ENCODE peak calls at places on chromosomes 5 and 9, in ten cellular contexts. One of them, this sample, is unnamed.

GRCh38 chr9:127754099-127754760 is 19.1 kb upstream of the TOR2A start:
- DNase-seq in body of pancreas: no peak
- DNase-seq in heart left ventricle: no peak
- DNase-seq in K562: peak
- DNase-seq in IMR-90: no peak
- DNase-seq in A549: peak
- DNase-seq in tibial nerve: no peak
- DNase-seq in NB4: no peak
- DNase-seq in lower leg skin: no peak
- DNase-seq in H54: no peak
- DNase-seq in this sample: no peak

GRCh38 chr5:129063483-129064136 is 30.9 kb upstream of the ISOC1 start:
- DNase-seq in body of pancreas: no peak
- DNase-seq in heart left ventricle: no peak
- DNase-seq in K562: no peak
- DNase-seq in IMR-90: no peak
- DNase-seq in A549: no peak
- DNase-seq in tibial nerve: no peak
- DNase-seq in NB4: no peak
- DNase-seq in lower leg skin: no peak
- DNase-seq in H54: no peak
- DNase-seq in this sample: peak

GRCh38 chr5:123035950-123036390 is 555 bp downstream of the PPIC start:
- DNase-seq in body of pancreas: peak
- DNase-seq in heart left ventricle: peak
- DNase-seq in K562: peak
- DNase-seq in IMR-90: peak
- DNase-seq in A549: peak
- DNase-seq in tibial nerve: peak
- DNase-seq in NB4: no peak
- DNase-seq in lower leg skin: peak
- DNase-seq in H54: peak
- DNase-seq in this sample: peak

GRCh38 chr9:95036676-95037075 is 280.8 kb downstream of the FANCC start:
- DNase-seq in body of pancreas: no peak
- DNase-seq in heart left ventricle: no peak
- DNase-seq in K562: no peak
- DNase-seq in IMR-90: no peak
- DNase-seq in A549: no peak
- DNase-seq in tibial nerve: no peak
- DNase-seq in NB4: no peak
- DNase-seq in lower leg skin: no peak
- DNase-seq in H54: no peak
- DNase-seq in this sample: no peak

GRCh38 chr5:4661851-4662250 is 478.3 kb upstream of the ADAMTS16 start:
- DNase-seq in body of pancreas: no peak
- DNase-seq in heart left ventricle: no peak
- DNase-seq in K562: no peak
- DNase-seq in IMR-90: no peak
- DNase-seq in A549: no peak
- DNase-seq in tibial nerve: no peak
- DNase-seq in NB4: no peak
- DNase-seq in lower leg skin: no peak
- DNase-seq in H54: no peak
- DNase-seq in this sample: no peak

GRCh38 chr9:128342971-128343680 is 2.8 kb downstream of the SLC27A4 start:
- DNase-seq in body of pancreas: no peak
- DNase-seq in heart left ventricle: no peak
- DNase-seq in K562: no peak
- DNase-seq in IMR-90: no peak
- DNase-seq in A549: no peak
- DNase-seq in tibial nerve: no peak
- DNase-seq in NB4: no peak
- DNase-seq in lower leg skin: no peak
- DNase-seq in H54: no peak
- DNase-seq in this sample: no peak

GRCh38 chr5:82277613-82277986 is 554 bp downstream of the RPS23 start:
- DNase-seq in body of pancreas: no peak
- DNase-seq in heart left ventricle: no peak
- DNase-seq in K562: no peak
- DNase-seq in IMR-90: no peak
- DNase-seq in A549: no peak
- DNase-seq in tibial nerve: no peak
- DNase-seq in NB4: no peak
- DNase-seq in lower leg skin: no peak
- DNase-seq in H54: no peak
- DNase-seq in this sample: no peak

GRCh38 chr9:106529616-106530015 is 333.4 kb upstream of the ZNF462 start:
- DNase-seq in body of pancreas: no peak
- DNase-seq in heart left ventricle: no peak
- DNase-seq in K562: no peak
- DNase-seq in IMR-90: no peak
- DNase-seq in A549: no peak
- DNase-seq in tibial nerve: no peak
- DNase-seq in NB4: no peak
- DNase-seq in lower leg skin: no peak
- DNase-seq in H54: no peak
- DNase-seq in this sample: no peak

GRCh38 chr9:136565075-136565721 is 19.4 kb upstream of the NOTCH1 start:
- DNase-seq in body of pancreas: no peak
- DNase-seq in heart left ventricle: peak
- DNase-seq in K562: no peak
- DNase-seq in IMR-90: no peak
- DNase-seq in A549: no peak
- DNase-seq in tibial nerve: no peak
- DNase-seq in NB4: no peak
- DNase-seq in lower leg skin: no peak
- DNase-seq in H54: no peak
- DNase-seq in this sample: no peak

GRCh38 chr5:118989816-118990215 is 1.5 kb upstream of the DTWD2 start:
- DNase-seq in body of pancreas: no peak
- DNase-seq in heart left ventricle: no peak
- DNase-seq in K562: no peak
- DNase-seq in IMR-90: no peak
- DNase-seq in A549: no peak
- DNase-seq in tibial nerve: no peak
- DNase-seq in NB4: no peak
- DNase-seq in lower leg skin: no peak
- DNase-seq in H54: no peak
- DNase-seq in this sample: no peak

GRCh38 chr5:118990582-118990981 is 2.2 kb upstream of the DTWD2 start:
- DNase-seq in body of pancreas: peak
- DNase-seq in heart left ventricle: no peak
- DNase-seq in K562: no peak
- DNase-seq in IMR-90: no peak
- DNase-seq in A549: no peak
- DNase-seq in tibial nerve: no peak
- DNase-seq in NB4: no peak
- DNase-seq in lower leg skin: no peak
- DNase-seq in H54: no peak
- DNase-seq in this sample: no peak

GRCh38 chr5:118984602-118985001 is 3.7 kb downstream of the DTWD2 start:
- DNase-seq in body of pancreas: no peak
- DNase-seq in heart left ventricle: no peak
- DNase-seq in K562: no peak
- DNase-seq in IMR-90: peak
- DNase-seq in A549: no peak
- DNase-seq in tibial nerve: no peak
- DNase-seq in NB4: no peak
- DNase-seq in lower leg skin: no peak
- DNase-seq in H54: no peak
- DNase-seq in this sample: no peak

DNA sequence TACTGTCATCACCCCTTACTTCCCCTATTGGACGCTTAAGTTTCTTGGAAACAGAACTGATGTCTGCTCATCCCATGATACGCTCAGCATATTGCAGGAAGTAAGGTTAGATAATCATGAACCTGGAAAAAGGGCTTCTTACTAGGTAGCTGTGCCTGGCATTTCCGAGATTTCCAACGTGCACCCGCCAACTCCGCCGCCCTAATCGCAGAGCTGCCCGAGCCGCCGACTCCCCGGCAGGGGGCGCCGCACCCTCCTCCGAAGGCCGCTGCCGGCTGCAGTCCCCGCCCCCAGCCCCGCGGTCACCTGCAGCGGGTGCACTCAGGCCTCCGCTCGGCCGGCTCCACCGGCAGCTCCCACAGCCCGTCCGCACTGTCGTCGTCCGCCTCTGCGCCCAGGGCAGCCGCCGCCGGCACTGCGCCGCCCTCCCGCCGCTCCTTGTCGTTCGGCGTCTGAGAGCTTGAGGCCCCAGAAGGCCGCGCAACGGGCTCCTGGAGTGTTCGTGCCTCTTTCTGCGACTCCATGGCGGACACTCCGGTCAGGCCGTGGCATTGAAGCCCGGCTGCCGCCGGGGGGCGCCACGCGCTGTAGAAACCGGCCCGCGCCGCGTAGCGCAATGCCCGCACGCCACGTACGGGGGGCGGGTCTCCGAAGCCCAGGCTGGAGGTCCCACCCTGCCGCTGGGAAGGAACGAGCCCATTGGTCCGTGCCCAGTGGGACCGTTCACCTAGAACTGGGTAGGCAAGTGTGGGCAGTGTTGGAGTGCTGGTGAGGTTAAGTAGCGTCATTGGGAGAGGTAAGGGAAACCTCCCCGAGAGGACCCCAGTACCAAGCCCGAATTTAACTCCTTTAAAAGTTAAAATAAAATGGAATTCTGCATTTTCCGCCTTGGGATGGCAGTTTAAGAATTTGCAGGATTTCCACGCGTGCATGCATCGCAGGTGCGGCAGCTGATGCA is at the start of gene DTWD2:
- DNase-seq in body of pancreas: peak
- DNase-seq in heart left ventricle: peak
- DNase-seq in K562: peak
- DNase-seq in IMR-90: peak
- DNase-seq in A549: peak
- DNase-seq in tibial nerve: peak
- DNase-seq in NB4: peak
- DNase-seq in lower leg skin: peak
- DNase-seq in H54: peak
- DNase-seq in this sample: peak
- TF ChIP-seq POLR2A in body of pancreas: peak
- TF ChIP-seq POLR2A in heart left ventricle: no peak
- TF ChIP-seq POLR2A in K562: peak
- TF ChIP-seq POLR2A in IMR-90: no peak
- TF ChIP-seq POLR2A in A549: peak
- TF ChIP-seq POLR2A in tibial nerve: peak
- TF ChIP-seq POLR2A in NB4: peak
- TF ChIP-seq POLR2A in lower leg skin: no peak
- TF ChIP-seq POLR2A in H54: peak
- TF ChIP-seq POLR2A in this sample: peak

DNA sequence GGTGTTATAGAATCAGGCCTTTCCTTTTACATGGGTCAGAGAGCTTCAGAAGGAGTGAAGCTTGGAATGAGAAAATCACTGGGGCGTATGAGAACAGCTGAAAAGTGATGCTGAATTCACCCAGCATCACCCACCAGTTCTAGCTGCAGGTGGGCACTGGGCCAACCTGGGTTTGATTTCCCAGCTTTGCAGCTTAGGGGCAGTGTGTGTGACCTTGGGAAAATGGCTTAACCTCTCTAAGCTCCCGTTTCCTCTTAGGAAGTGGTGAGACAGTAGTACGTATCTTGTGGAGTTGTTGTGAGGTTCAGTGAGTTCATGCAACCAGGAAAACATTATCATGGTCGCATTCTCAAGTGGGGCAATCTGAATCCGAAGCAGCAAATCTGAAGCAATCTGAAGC is 10.6 kb downstream of the PCDH12 start:
- DNase-seq in body of pancreas: no peak
- DNase-seq in heart left ventricle: no peak
- DNase-seq in K562: no peak
- DNase-seq in IMR-90: no peak
- DNase-seq in A549: no peak
- DNase-seq in tibial nerve: no peak
- DNase-seq in NB4: no peak
- DNase-seq in lower leg skin: no peak
- DNase-seq in H54: no peak
- DNase-seq in this sample: no peak
- TF ChIP-seq POLR2A in body of pancreas: no peak
- TF ChIP-seq POLR2A in heart left ventricle: no peak
- TF ChIP-seq POLR2A in K562: no peak
- TF ChIP-seq POLR2A in IMR-90: no peak
- TF ChIP-seq POLR2A in A549: no peak
- TF ChIP-seq POLR2A in tibial nerve: no peak
- TF ChIP-seq POLR2A in NB4: no peak
- TF ChIP-seq POLR2A in lower leg skin: no peak
- TF ChIP-seq POLR2A in H54: no peak
- TF ChIP-seq POLR2A in this sample: no peak

GRCh38 chr5:60843693-60844428 is at the start of gene ELOVL7:
- DNase-seq in body of pancreas: peak
- DNase-seq in heart left ventricle: peak
- DNase-seq in K562: peak
- DNase-seq in IMR-90: peak
- DNase-seq in A549: peak
- DNase-seq in tibial nerve: no peak
- DNase-seq in NB4: no peak
- DNase-seq in lower leg skin: no peak
- DNase-seq in H54: peak
- DNase-seq in this sample: peak
- TF ChIP-seq POLR2A in body of pancreas: peak
- TF ChIP-seq POLR2A in heart left ventricle: no peak
- TF ChIP-seq POLR2A in K562: peak
- TF ChIP-seq POLR2A in IMR-90: no peak
- TF ChIP-seq POLR2A in A549: no peak
- TF ChIP-seq POLR2A in tibial nerve: peak
- TF ChIP-seq POLR2A in NB4: no peak
- TF ChIP-seq POLR2A in lower leg skin: no peak
- TF ChIP-seq POLR2A in H54: no peak
- TF ChIP-seq POLR2A in this sample: no peak

GRCh38 chr5:143249851-143250250 is 153.6 kb downstream of the NR3C1 start:
- DNase-seq in body of pancreas: no peak
- DNase-seq in heart left ventricle: no peak
- DNase-seq in K562: no peak
- DNase-seq in IMR-90: peak
- DNase-seq in A549: no peak
- DNase-seq in tibial nerve: no peak
- DNase-seq in NB4: no peak
- DNase-seq in lower leg skin: no peak
- DNase-seq in H54: no peak
- DNase-seq in this sample: no peak

GRCh38 chr5:143248822-143249579 is 154.5 kb downstream of the NR3C1 start:
- DNase-seq in body of pancreas: no peak
- DNase-seq in heart left ventricle: no peak
- DNase-seq in K562: peak
- DNase-seq in IMR-90: peak
- DNase-seq in A549: peak
- DNase-seq in tibial nerve: no peak
- DNase-seq in NB4: peak
- DNase-seq in lower leg skin: no peak
- DNase-seq in H54: no peak
- DNase-seq in this sample: peak

GRCh38 chr5:143248391-143248790 is 155.1 kb downstream of the NR3C1 start:
- DNase-seq in body of pancreas: no peak
- DNase-seq in heart left ventricle: no peak
- DNase-seq in K562: no peak
- DNase-seq in IMR-90: peak
- DNase-seq in A549: no peak
- DNase-seq in tibial nerve: no peak
- DNase-seq in NB4: no peak
- DNase-seq in lower leg skin: no peak
- DNase-seq in H54: no peak
- DNase-seq in this sample: no peak

GRCh38 chr5:143251946-143252345 is 151.5 kb downstream of the NR3C1 start:
- DNase-seq in body of pancreas: no peak
- DNase-seq in heart left ventricle: no peak
- DNase-seq in K562: no peak
- DNase-seq in IMR-90: no peak
- DNase-seq in A549: no peak
- DNase-seq in tibial nerve: no peak
- DNase-seq in NB4: no peak
- DNase-seq in lower leg skin: no peak
- DNase-seq in H54: no peak
- DNase-seq in this sample: no peak

GRCh38 chr5:143251175-143251574 is 152.3 kb downstream of the NR3C1 start:
- DNase-seq in body of pancreas: no peak
- DNase-seq in heart left ventricle: no peak
- DNase-seq in K562: no peak
- DNase-seq in IMR-90: no peak
- DNase-seq in A549: no peak
- DNase-seq in tibial nerve: no peak
- DNase-seq in NB4: no peak
- DNase-seq in lower leg skin: no peak
- DNase-seq in H54: no peak
- DNase-seq in this sample: no peak
- TF ChIP-seq POLR2A in body of pancreas: no peak
- TF ChIP-seq POLR2A in heart left ventricle: no peak
- TF ChIP-seq POLR2A in K562: no peak
- TF ChIP-seq POLR2A in IMR-90: no peak
- TF ChIP-seq POLR2A in A549: no peak
- TF ChIP-seq POLR2A in tibial nerve: no peak
- TF ChIP-seq POLR2A in NB4: no peak
- TF ChIP-seq POLR2A in lower leg skin: no peak
- TF ChIP-seq POLR2A in H54: no peak
- TF ChIP-seq POLR2A in this sample: no peak